ENCODE peak calls at places on chromosomes 12 and 14, in five cellular contexts. One of them, this sample, is unnamed.

GRCh38 chr12:131340616-131341210 is 370.2 kb upstream of the SFSWAP start:
- DNase-seq in lower leg skin: peak; percentile 34
- DNase-seq in left ventricle myocardium inferior: no peak
- DNase-seq in HCT116: no peak
- DNase-seq in effector memory CD4-positive, alpha-beta T cell: no peak
- DNase-seq in this sample: no peak

GRCh38 chr12:54222609-54223008 is 33.8 kb upstream of the SMUG1 start:
- DNase-seq in lower leg skin: no peak
- DNase-seq in left ventricle myocardium inferior: no peak
- DNase-seq in HCT116: no peak
- DNase-seq in effector memory CD4-positive, alpha-beta T cell: no peak
- DNase-seq in this sample: peak; percentile 90

GRCh38 chr12:132842449-132843045 is 13.9 kb upstream of the GOLGA3 start:
- DNase-seq in lower leg skin: no peak
- DNase-seq in left ventricle myocardium inferior: no peak
- DNase-seq in HCT116: no peak
- DNase-seq in effector memory CD4-positive, alpha-beta T cell: no peak
- DNase-seq in this sample: no peak

GRCh38 chr12:25934461-25934860 is 24.0 kb upstream of the RASSF8 start:
- DNase-seq in lower leg skin: no peak
- DNase-seq in left ventricle myocardium inferior: no peak
- DNase-seq in HCT116: no peak
- DNase-seq in effector memory CD4-positive, alpha-beta T cell: no peak
- DNase-seq in this sample: no peak

GRCh38 chr12:123705935-123706334 is 6.2 kb upstream of the ATP6V0A2 start:
- DNase-seq in lower leg skin: no peak
- DNase-seq in left ventricle myocardium inferior: no peak
- DNase-seq in HCT116: peak; percentile 19
- DNase-seq in effector memory CD4-positive, alpha-beta T cell: no peak
- DNase-seq in this sample: no peak

GRCh38 chr14:73342670-73343069 is 105.4 kb downstream of the PAPLN start:
- DNase-seq in lower leg skin: no peak
- DNase-seq in left ventricle myocardium inferior: no peak
- DNase-seq in HCT116: no peak
- DNase-seq in effector memory CD4-positive, alpha-beta T cell: no peak
- DNase-seq in this sample: no peak

GRCh38 chr12:112182499-112182898 is 57.1 kb downstream of the TRAFD1 start:
- DNase-seq in lower leg skin: no peak
- DNase-seq in left ventricle myocardium inferior: no peak
- DNase-seq in HCT116: no peak
- DNase-seq in effector memory CD4-positive, alpha-beta T cell: no peak
- DNase-seq in this sample: no peak

GRCh38 chr12:38154096-38155019 is 162.2 kb upstream of the ALG10B start:
- DNase-seq in lower leg skin: no peak
- DNase-seq in left ventricle myocardium inferior: no peak
- DNase-seq in HCT116: no peak
- DNase-seq in effector memory CD4-positive, alpha-beta T cell: no peak
- DNase-seq in this sample: no peak

GRCh38 chr14:74562515-74563232 is 49.4 kb downstream of the LTBP2 start:
- DNase-seq in lower leg skin: no peak
- DNase-seq in left ventricle myocardium inferior: no peak
- DNase-seq in HCT116: no peak
- DNase-seq in effector memory CD4-positive, alpha-beta T cell: no peak
- DNase-seq in this sample: no peak

GRCh38 chr12:25959069-25959961 is 833 bp downstream of the RASSF8 start:
- DNase-seq in lower leg skin: peak; percentile 92
- DNase-seq in left ventricle myocardium inferior: peak; percentile 45
- DNase-seq in HCT116: no peak
- DNase-seq in effector memory CD4-positive, alpha-beta T cell: no peak
- DNase-seq in this sample: peak; percentile 39

GRCh38 chr14:90558041-90558982 is 161.5 kb downstream of the CALM1 start:
- DNase-seq in lower leg skin: no peak
- DNase-seq in left ventricle myocardium inferior: no peak
- DNase-seq in HCT116: no peak
- DNase-seq in effector memory CD4-positive, alpha-beta T cell: no peak
- DNase-seq in this sample: no peak

GRCh38 chr12:5094550-5094949 is 50.9 kb downstream of the KCNA5 start:
- DNase-seq in lower leg skin: no peak
- DNase-seq in left ventricle myocardium inferior: no peak
- DNase-seq in HCT116: no peak
- DNase-seq in effector memory CD4-positive, alpha-beta T cell: no peak
- DNase-seq in this sample: no peak

GRCh38 chr12:102811125-102811737 is 105.8 kb downstream of the PAH start:
- DNase-seq in lower leg skin: no peak
- DNase-seq in left ventricle myocardium inferior: no peak
- DNase-seq in HCT116: peak; percentile 12
- DNase-seq in effector memory CD4-positive, alpha-beta T cell: no peak
- DNase-seq in this sample: no peak

GRCh38 chr12:107326237-107326636 is 232.9 kb upstream of the CRY1 start:
- DNase-seq in lower leg skin: no peak
- DNase-seq in left ventricle myocardium inferior: no peak
- DNase-seq in HCT116: no peak
- DNase-seq in effector memory CD4-positive, alpha-beta T cell: no peak
- DNase-seq in this sample: no peak